ENCODE peak calls at places on chromosomes 5 and 9, in nine cellular contexts. One of them, this sample, is unnamed.

GRCh38 chr5:135156715-135157404 is 122.8 kb upstream of the PITX1 start:
- DNase-seq in left ventricle myocardium inferior: no peak
- DNase-seq in lower lobe of right lung: no peak
- DNase-seq in fibroblast of lung: no peak
- DNase-seq in ascending aorta: no peak
- DNase-seq in SK-N-SH: no peak
- DNase-seq in psoas muscle: no peak
- DNase-seq in ovary: no peak
- DNase-seq in spleen: no peak
- DNase-seq in this sample: no peak

GRCh38 chr5:154713615-154714125 is 41.5 kb upstream of the LARP1 start:
- DNase-seq in left ventricle myocardium inferior: no peak
- DNase-seq in lower lobe of right lung: no peak
- DNase-seq in fibroblast of lung: peak; percentile 13
- DNase-seq in ascending aorta: no peak
- DNase-seq in SK-N-SH: no peak
- DNase-seq in psoas muscle: no peak
- DNase-seq in ovary: no peak
- DNase-seq in spleen: no peak
- DNase-seq in this sample: peak; percentile 9

GRCh38 chr5:167261309-167262100 is 1029.9 kb upstream of the WWC1 start:
- DNase-seq in left ventricle myocardium inferior: no peak
- DNase-seq in lower lobe of right lung: no peak
- DNase-seq in fibroblast of lung: no peak
- DNase-seq in ascending aorta: no peak
- DNase-seq in SK-N-SH: no peak
- DNase-seq in psoas muscle: no peak
- DNase-seq in ovary: no peak
- DNase-seq in spleen: no peak
- DNase-seq in this sample: peak; percentile 47

GRCh38 chr9:33329996-33330395 is 39.7 kb downstream of the NFX1 start:
- DNase-seq in left ventricle myocardium inferior: no peak
- DNase-seq in lower lobe of right lung: no peak
- DNase-seq in fibroblast of lung: peak; percentile 91
- DNase-seq in ascending aorta: no peak
- DNase-seq in SK-N-SH: no peak
- DNase-seq in psoas muscle: no peak
- DNase-seq in ovary: no peak
- DNase-seq in spleen: no peak
- DNase-seq in this sample: no peak

GRCh38 chr5:136246122-136246521 is 53.2 kb upstream of the SMIM32 start:
- DNase-seq in left ventricle myocardium inferior: no peak
- DNase-seq in lower lobe of right lung: no peak
- DNase-seq in fibroblast of lung: no peak
- DNase-seq in ascending aorta: no peak
- DNase-seq in SK-N-SH: no peak
- DNase-seq in psoas muscle: no peak
- DNase-seq in ovary: no peak
- DNase-seq in spleen: no peak
- DNase-seq in this sample: no peak

GRCh38 chr9:21153688-21154608 is 12.3 kb upstream of the IFNW1 start:
- DNase-seq in left ventricle myocardium inferior: no peak
- DNase-seq in lower lobe of right lung: peak; percentile 38
- DNase-seq in fibroblast of lung: peak; percentile 15
- DNase-seq in ascending aorta: no peak
- DNase-seq in SK-N-SH: peak; percentile 28
- DNase-seq in psoas muscle: no peak
- DNase-seq in ovary: no peak
- DNase-seq in spleen: no peak
- DNase-seq in this sample: peak; percentile 77

GRCh38 chr5:88190106-88190834 is 78.4 kb downstream of the TMEM161B start:
- DNase-seq in left ventricle myocardium inferior: no peak
- DNase-seq in lower lobe of right lung: no peak
- DNase-seq in fibroblast of lung: no peak
- DNase-seq in ascending aorta: no peak
- DNase-seq in SK-N-SH: no peak
- DNase-seq in psoas muscle: no peak
- DNase-seq in ovary: no peak
- DNase-seq in spleen: no peak
- DNase-seq in this sample: no peak

GRCh38 chr9:89779416-89779815 is 174.6 kb downstream of the GADD45G start:
- DNase-seq in left ventricle myocardium inferior: no peak
- DNase-seq in lower lobe of right lung: no peak
- DNase-seq in fibroblast of lung: peak; percentile 57
- DNase-seq in ascending aorta: no peak
- DNase-seq in SK-N-SH: no peak
- DNase-seq in psoas muscle: no peak
- DNase-seq in ovary: no peak
- DNase-seq in spleen: no peak
- DNase-seq in this sample: no peak

GRCh38 chr9:136665704-136666363 is 3.1 kb downstream of the EGFL7 start:
- DNase-seq in left ventricle myocardium inferior: no peak
- DNase-seq in lower lobe of right lung: no peak
- DNase-seq in fibroblast of lung: no peak
- DNase-seq in ascending aorta: no peak
- DNase-seq in SK-N-SH: peak; percentile 95
- DNase-seq in psoas muscle: no peak
- DNase-seq in ovary: no peak
- DNase-seq in spleen: no peak
- DNase-seq in this sample: no peak

GRCh38 chr5:137250421-137250820 is 248.7 kb downstream of the SPOCK1 start:
- DNase-seq in left ventricle myocardium inferior: peak; percentile 28
- DNase-seq in lower lobe of right lung: no peak
- DNase-seq in fibroblast of lung: no peak
- DNase-seq in ascending aorta: no peak
- DNase-seq in SK-N-SH: no peak
- DNase-seq in psoas muscle: no peak
- DNase-seq in ovary: no peak
- DNase-seq in spleen: no peak
- DNase-seq in this sample: no peak

GRCh38 chr9:87267701-87268100 is 230.0 kb upstream of the DAPK1 start:
- DNase-seq in left ventricle myocardium inferior: peak; percentile 55
- DNase-seq in lower lobe of right lung: no peak
- DNase-seq in fibroblast of lung: no peak
- DNase-seq in ascending aorta: no peak
- DNase-seq in SK-N-SH: no peak
- DNase-seq in psoas muscle: peak; percentile 79
- DNase-seq in ovary: no peak
- DNase-seq in spleen: no peak
- DNase-seq in this sample: peak; percentile 65

GRCh38 chr9:9790216-9790872 is 822.5 kb downstream of the PTPRD start:
- DNase-seq in left ventricle myocardium inferior: no peak
- DNase-seq in lower lobe of right lung: no peak
- DNase-seq in fibroblast of lung: peak; percentile 33
- DNase-seq in ascending aorta: no peak
- DNase-seq in SK-N-SH: peak; percentile 43
- DNase-seq in psoas muscle: no peak
- DNase-seq in ovary: no peak
- DNase-seq in spleen: no peak
- DNase-seq in this sample: peak; percentile 56

GRCh38 chr5:134003957-134004625 is 684 bp downstream of the VDAC1 start:
- DNase-seq in left ventricle myocardium inferior: peak; percentile 69
- DNase-seq in lower lobe of right lung: peak; percentile 84
- DNase-seq in fibroblast of lung: peak; percentile 51
- DNase-seq in ascending aorta: no peak
- DNase-seq in SK-N-SH: peak; percentile 82
- DNase-seq in psoas muscle: peak; percentile 83
- DNase-seq in ovary: peak; percentile 79
- DNase-seq in spleen: peak; percentile 95
- DNase-seq in this sample: peak; percentile 55

GRCh38 chr5:74262810-74263209 is 377.7 kb downstream of the ENC1 start:
- DNase-seq in left ventricle myocardium inferior: no peak
- DNase-seq in lower lobe of right lung: no peak
- DNase-seq in fibroblast of lung: no peak
- DNase-seq in ascending aorta: no peak
- DNase-seq in SK-N-SH: no peak
- DNase-seq in psoas muscle: no peak
- DNase-seq in ovary: no peak
- DNase-seq in spleen: no peak
- DNase-seq in this sample: peak; percentile 78

GRCh38 chr5:72324186-72324825 is 4.1 kb downstream of the PTCD2 start:
- DNase-seq in left ventricle myocardium inferior: no peak
- DNase-seq in lower lobe of right lung: no peak
- DNase-seq in fibroblast of lung: no peak
- DNase-seq in ascending aorta: no peak
- DNase-seq in SK-N-SH: no peak
- DNase-seq in psoas muscle: no peak
- DNase-seq in ovary: no peak
- DNase-seq in spleen: no peak
- DNase-seq in this sample: no peak

GRCh38 chr9:70076678-70077077 is 33.0 kb downstream of the MAMDC2 start:
- DNase-seq in left ventricle myocardium inferior: no peak
- DNase-seq in lower lobe of right lung: no peak
- DNase-seq in fibroblast of lung: no peak
- DNase-seq in ascending aorta: no peak
- DNase-seq in SK-N-SH: no peak
- DNase-seq in psoas muscle: no peak
- DNase-seq in ovary: no peak
- DNase-seq in spleen: no peak
- DNase-seq in this sample: no peak

GRCh38 chr5:18236386-18236785 is 602.1 kb downstream of the TAF11L14 start:
- DNase-seq in left ventricle myocardium inferior: no peak
- DNase-seq in lower lobe of right lung: no peak
- DNase-seq in fibroblast of lung: no peak
- DNase-seq in ascending aorta: no peak
- DNase-seq in SK-N-SH: no peak
- DNase-seq in psoas muscle: no peak
- DNase-seq in ovary: no peak
- DNase-seq in spleen: no peak
- DNase-seq in this sample: no peak

GRCh38 chr9:132068604-132069003 is 11.1 kb downstream of the MED27 start:
- DNase-seq in left ventricle myocardium inferior: no peak
- DNase-seq in lower lobe of right lung: no peak
- DNase-seq in fibroblast of lung: no peak
- DNase-seq in ascending aorta: no peak
- DNase-seq in SK-N-SH: no peak
- DNase-seq in psoas muscle: no peak
- DNase-seq in ovary: no peak
- DNase-seq in spleen: no peak
- DNase-seq in this sample: peak; percentile 47

GRCh38 chr5:163460562-163461176 is at the start of gene HMMR:
- DNase-seq in left ventricle myocardium inferior: no peak
- DNase-seq in lower lobe of right lung: no peak
- DNase-seq in fibroblast of lung: peak; percentile 33
- DNase-seq in ascending aorta: no peak
- DNase-seq in SK-N-SH: peak; percentile 16
- DNase-seq in psoas muscle: no peak
- DNase-seq in ovary: no peak
- DNase-seq in spleen: no peak
- DNase-seq in this sample: peak; percentile 69

GRCh38 chr9:98045234-98046160 is 11.0 kb upstream of the NANS start:
- DNase-seq in left ventricle myocardium inferior: no peak
- DNase-seq in lower lobe of right lung: no peak
- DNase-seq in fibroblast of lung: no peak
- DNase-seq in ascending aorta: no peak
- DNase-seq in SK-N-SH: no peak
- DNase-seq in psoas muscle: no peak
- DNase-seq in ovary: no peak
- DNase-seq in spleen: no peak
- DNase-seq in this sample: peak; percentile 39

DNA sequence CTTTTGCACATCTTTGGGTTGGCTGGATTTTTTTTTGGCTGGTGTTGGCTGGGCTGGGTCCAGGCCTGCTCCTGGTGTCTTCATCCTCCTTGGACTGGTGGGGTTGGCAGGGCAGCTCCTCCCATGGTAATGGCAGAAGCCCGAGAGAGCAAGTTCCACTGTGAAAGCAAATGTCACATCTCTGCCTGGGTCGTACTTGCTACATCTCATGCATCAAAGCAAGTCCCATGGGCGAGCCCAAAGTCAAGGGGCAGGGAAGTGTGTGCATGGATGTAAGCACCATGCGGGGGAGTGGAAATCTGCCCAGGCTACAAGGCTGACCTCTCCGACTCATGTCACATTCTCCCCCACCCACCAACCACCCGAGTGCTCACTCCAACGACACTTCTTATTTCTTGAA is 26.7 kb downstream of the NKX2-5 start:
- DNase-seq in left ventricle myocardium inferior: no peak
- DNase-seq in lower lobe of right lung: no peak
- DNase-seq in fibroblast of lung: no peak
- DNase-seq in ascending aorta: no peak
- DNase-seq in SK-N-SH: no peak
- DNase-seq in psoas muscle: no peak
- DNase-seq in ovary: no peak
- DNase-seq in spleen: peak; percentile 45
- DNase-seq in this sample: no peak
- H3K4me1 ChIP-seq in left ventricle myocardium inferior: no peaks in the 10 kb centered on the region
- H3K4me1 ChIP-seq in lower lobe of right lung: no peaks in the 10 kb centered on the region
- H3K4me1 ChIP-seq in fibroblast of lung: no peaks in the 10 kb centered on the region
- H3K4me1 ChIP-seq in ascending aorta: no peaks in the 10 kb centered on the region
- H3K4me1 ChIP-seq in SK-N-SH: no peaks in the 10 kb centered on the region
- H3K4me1 ChIP-seq in psoas muscle: no peaks in the 10 kb centered on the region
- H3K4me1 ChIP-seq in ovary: no peaks in the 10 kb centered on the region
- H3K4me1 ChIP-seq in spleen: no peaks in the 10 kb centered on the region
- H3K4me1 ChIP-seq in this sample: peaks cover 8% of the 10 kb centered on the region

DNA sequence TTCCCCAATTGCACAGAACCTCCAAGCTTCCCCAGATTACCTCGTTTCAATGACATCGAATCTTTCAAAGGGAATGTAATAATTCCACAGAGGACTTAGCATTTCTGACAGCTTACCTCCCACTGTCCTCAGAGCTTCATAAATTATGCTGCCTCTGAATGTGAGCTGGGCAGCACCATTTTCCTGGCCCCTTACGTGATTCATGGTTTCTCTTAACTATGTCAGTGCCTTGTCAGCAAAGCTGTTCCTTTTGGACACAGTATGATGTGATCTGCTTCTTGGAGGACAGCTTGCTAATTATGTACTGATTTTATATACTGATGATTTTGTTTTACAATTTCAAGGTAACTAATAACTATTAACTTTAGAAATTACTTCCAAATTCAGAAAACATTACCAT is 27.7 kb upstream of the SSBP2 start:
- DNase-seq in left ventricle myocardium inferior: no peak
- DNase-seq in lower lobe of right lung: no peak
- DNase-seq in fibroblast of lung: peak; percentile 44
- DNase-seq in ascending aorta: no peak
- DNase-seq in SK-N-SH: no peak
- DNase-seq in psoas muscle: no peak
- DNase-seq in ovary: no peak
- DNase-seq in spleen: no peak
- DNase-seq in this sample: no peak
- H3K4me3 ChIP-seq in left ventricle myocardium inferior: peak overlapping the region; percentile 56
- H3K4me3 ChIP-seq in lower lobe of right lung: peak overlapping the region; percentile 42
- H3K4me3 ChIP-seq in fibroblast of lung: peak overlapping the region; percentile 37
- H3K4me3 ChIP-seq in ascending aorta: peak overlapping the region; percentile 2
- H3K4me3 ChIP-seq in SK-N-SH: peak overlapping the region; percentile 48
- H3K4me3 ChIP-seq in psoas muscle: peak overlapping the region; percentile 50
- H3K4me3 ChIP-seq in ovary: peak overlapping the region; percentile 22
- H3K4me3 ChIP-seq in spleen: no peak overlapping the region
- H3K4me3 ChIP-seq in this sample: no peak overlapping the region

GRCh38 chr5:113273949-113274348 is 160.8 kb downstream of the TSSK1B start:
- DNase-seq in left ventricle myocardium inferior: no peak
- DNase-seq in lower lobe of right lung: no peak
- DNase-seq in fibroblast of lung: no peak
- DNase-seq in ascending aorta: no peak
- DNase-seq in SK-N-SH: no peak
- DNase-seq in psoas muscle: no peak
- DNase-seq in ovary: no peak
- DNase-seq in spleen: no peak
- DNase-seq in this sample: no peak
- H3K4me1 ChIP-seq in left ventricle myocardium inferior: peaks cover 91% of the 10 kb centered on the region
- H3K4me1 ChIP-seq in lower lobe of right lung: peaks cover 23% of the 10 kb centered on the region
- H3K4me1 ChIP-seq in fibroblast of lung: no peaks in the 10 kb centered on the region
- H3K4me1 ChIP-seq in ascending aorta: no peaks in the 10 kb centered on the region
- H3K4me1 ChIP-seq in SK-N-SH: peaks cover 12% of the 10 kb centered on the region
- H3K4me1 ChIP-seq in psoas muscle: no peaks in the 10 kb centered on the region
- H3K4me1 ChIP-seq in ovary: peaks cover 28% of the 10 kb centered on the region
- H3K4me1 ChIP-seq in spleen: no peaks in the 10 kb centered on the region
- H3K4me1 ChIP-seq in this sample: peaks cover 8% of the 10 kb centered on the region

GRCh38 chr5:81232449-81233079 is 558 bp upstream of the CKMT2 start:
- DNase-seq in left ventricle myocardium inferior: peak; percentile 85
- DNase-seq in lower lobe of right lung: no peak
- DNase-seq in fibroblast of lung: peak; percentile 65
- DNase-seq in ascending aorta: peak; percentile 80
- DNase-seq in SK-N-SH: no peak
- DNase-seq in psoas muscle: peak; percentile 94
- DNase-seq in ovary: peak; percentile 65
- DNase-seq in spleen: no peak
- DNase-seq in this sample: no peak
- H3K4me3 ChIP-seq in left ventricle myocardium inferior: peak overlapping the region; percentile 70
- H3K4me3 ChIP-seq in lower lobe of right lung: peak overlapping the region; percentile 47
- H3K4me3 ChIP-seq in fibroblast of lung: peak overlapping the region; percentile 49
- H3K4me3 ChIP-seq in ascending aorta: peak overlapping the region; percentile 55
- H3K4me3 ChIP-seq in SK-N-SH: no peak overlapping the region
- H3K4me3 ChIP-seq in psoas muscle: peak overlapping the region; percentile 78
- H3K4me3 ChIP-seq in ovary: peak overlapping the region; percentile 37
- H3K4me3 ChIP-seq in spleen: no peak overlapping the region
- H3K4me3 ChIP-seq in this sample: no peak overlapping the region